ENCODE peak calls at places on chromosomes 4 and X, in five cellular contexts. One of them, this sample, is unnamed.

GRCh38 chrX:115957862-115958490 is 212.6 kb upstream of the AGTR2 start:
- DNase-seq in NAMALWA: no peak
- DNase-seq in iris pigment epithelial cell: no peak
- DNase-seq in AG04450: no peak
- DNase-seq in T-cell: no peak
- DNase-seq in this sample: no peak

GRCh38 chr4:4677825-4678522 is 136.1 kb upstream of the STX18 start:
- DNase-seq in T-cell: no peak
- DNase-seq in iris pigment epithelial cell: peak
- DNase-seq in AG04450: no peak
- DNase-seq in NAMALWA: peak
- DNase-seq in this sample: peak

GRCh38 chrX:141185366-141185765 is 8.4 kb upstream of the LDOC1 start:
- DNase-seq in iris pigment epithelial cell: no peak
- DNase-seq in AG04450: no peak
- DNase-seq in NAMALWA: no peak
- DNase-seq in T-cell: no peak
- DNase-seq in this sample: no peak

GRCh38 chr4:11470709-11471441 is 42.2 kb upstream of the HS3ST1 start:
- DNase-seq in iris pigment epithelial cell: no peak
- DNase-seq in T-cell: no peak
- DNase-seq in AG04450: no peak
- DNase-seq in NAMALWA: no peak
- DNase-seq in this sample: no peak

GRCh38 chr4:108384544-108384943 is 215.8 kb upstream of the LEF1 start:
- DNase-seq in AG04450: no peak
- DNase-seq in NAMALWA: peak
- DNase-seq in T-cell: no peak
- DNase-seq in iris pigment epithelial cell: no peak
- DNase-seq in this sample: no peak

GRCh38 chrX:150841466-150842197 is 56.8 kb downstream of the CD99L2 start:
- DNase-seq in AG04450: no peak
- DNase-seq in T-cell: no peak
- DNase-seq in iris pigment epithelial cell: peak
- DNase-seq in NAMALWA: no peak
- DNase-seq in this sample: no peak

GRCh38 chrX:11566814-11567213 is 98.9 kb downstream of the ARHGAP6 start:
- DNase-seq in AG04450: no peak
- DNase-seq in NAMALWA: no peak
- DNase-seq in T-cell: no peak
- DNase-seq in iris pigment epithelial cell: no peak
- DNase-seq in this sample: no peak

GRCh38 chr4:44684648-44685047 is 6.4 kb downstream of the GUF1 start:
- DNase-seq in iris pigment epithelial cell: no peak
- DNase-seq in T-cell: no peak
- DNase-seq in AG04450: no peak
- DNase-seq in NAMALWA: no peak
- DNase-seq in this sample: no peak

GRCh38 chrX:108036298-108036973 is 8.4 kb upstream of the VSIG1 start:
- DNase-seq in NAMALWA: no peak
- DNase-seq in T-cell: no peak
- DNase-seq in AG04450: peak
- DNase-seq in iris pigment epithelial cell: peak
- DNase-seq in this sample: peak

GRCh38 chr4:149719806-149720205 is 95.8 kb downstream of the IQCM start:
- DNase-seq in AG04450: no peak
- DNase-seq in T-cell: no peak
- DNase-seq in NAMALWA: no peak
- DNase-seq in iris pigment epithelial cell: no peak
- DNase-seq in this sample: no peak

GRCh38 chr4:184825394-184826314 is at the start of gene ACSL1:
- DNase-seq in AG04450: no peak
- DNase-seq in iris pigment epithelial cell: peak
- DNase-seq in NAMALWA: peak
- DNase-seq in T-cell: peak
- DNase-seq in this sample: no peak

This sample was measured in smooth muscle cell of the brain vasculature.